ENCODE peak calls at places on chromosomes 5 and 9, in four cellular contexts. One of them, this sample, is unnamed.

GRCh38 chr9:9399982-9400381 is 1212.8 kb downstream of the PTPRD start:
- DNase-seq in activated CD4-positive, CD25-positive, alpha-beta regulatory T cell: no peak
- DNase-seq in stimulated activated CD4-positive, alpha-beta T cell treated with anti-CD3 and anti-CD28 coated beads, Interleukin-2, amount 100 ng/mL, for 48 hours: no peak
- DNase-seq in NCI-H187 treated with DMSO at 0.1 percent for 48 hours: no peak
- DNase-seq in this sample: no peak

GRCh38 chr9:100479820-100480219 is 6.9 kb downstream of the TMEFF1 start:
- DNase-seq in NCI-H187 treated with DMSO at 0.1 percent for 48 hours: no peak
- DNase-seq in stimulated activated CD4-positive, alpha-beta T cell treated with anti-CD3 and anti-CD28 coated beads, Interleukin-2, amount 100 ng/mL, for 48 hours: no peak
- DNase-seq in activated CD4-positive, CD25-positive, alpha-beta regulatory T cell: no peak
- DNase-seq in this sample: no peak

GRCh38 chr5:149363345-149363744 is 5.5 kb downstream of the PCYOX1L start:
- DNase-seq in stimulated activated CD4-positive, alpha-beta T cell treated with anti-CD3 and anti-CD28 coated beads, Interleukin-2, amount 100 ng/mL, for 48 hours: no peak
- DNase-seq in activated CD4-positive, CD25-positive, alpha-beta regulatory T cell: no peak
- DNase-seq in NCI-H187 treated with DMSO at 0.1 percent for 48 hours: no peak
- DNase-seq in this sample: no peak

GRCh38 chr5:107869459-107870115 is 198.8 kb upstream of the EFNA5 start:
- DNase-seq in stimulated activated CD4-positive, alpha-beta T cell treated with anti-CD3 and anti-CD28 coated beads, Interleukin-2, amount 100 ng/mL, for 48 hours: no peak
- DNase-seq in activated CD4-positive, CD25-positive, alpha-beta regulatory T cell: no peak
- DNase-seq in NCI-H187 treated with DMSO at 0.1 percent for 48 hours: no peak
- DNase-seq in this sample: peak

GRCh38 chr9:79581388-79581787 is 9.6 kb downstream of the TLE4 start:
- DNase-seq in NCI-H187 treated with DMSO at 0.1 percent for 48 hours: no peak
- DNase-seq in activated CD4-positive, CD25-positive, alpha-beta regulatory T cell: no peak
- DNase-seq in stimulated activated CD4-positive, alpha-beta T cell treated with anti-CD3 and anti-CD28 coated beads, Interleukin-2, amount 100 ng/mL, for 48 hours: no peak
- DNase-seq in this sample: peak

GRCh38 chr9:74556685-74557084 is 59.5 kb downstream of the RORB start:
- DNase-seq in activated CD4-positive, CD25-positive, alpha-beta regulatory T cell: no peak
- DNase-seq in stimulated activated CD4-positive, alpha-beta T cell treated with anti-CD3 and anti-CD28 coated beads, Interleukin-2, amount 100 ng/mL, for 48 hours: no peak
- DNase-seq in NCI-H187 treated with DMSO at 0.1 percent for 48 hours: no peak
- DNase-seq in this sample: peak

GRCh38 chr5:81749562-81750307 is 1.2 kb downstream of the SSBP2 start:
- DNase-seq in NCI-H187 treated with DMSO at 0.1 percent for 48 hours: no peak
- DNase-seq in activated CD4-positive, CD25-positive, alpha-beta regulatory T cell: peak
- DNase-seq in stimulated activated CD4-positive, alpha-beta T cell treated with anti-CD3 and anti-CD28 coated beads, Interleukin-2, amount 100 ng/mL, for 48 hours: peak
- DNase-seq in this sample: no peak

GRCh38 chr5:171770153-171770552 is 15.5 kb upstream of the SMIM23 start:
- DNase-seq in NCI-H187 treated with DMSO at 0.1 percent for 48 hours: no peak
- DNase-seq in activated CD4-positive, CD25-positive, alpha-beta regulatory T cell: no peak
- DNase-seq in stimulated activated CD4-positive, alpha-beta T cell treated with anti-CD3 and anti-CD28 coated beads, Interleukin-2, amount 100 ng/mL, for 48 hours: no peak
- DNase-seq in this sample: no peak

GRCh38 chr9:1947438-1947837 is 67.7 kb upstream of the SMARCA2 start:
- DNase-seq in NCI-H187 treated with DMSO at 0.1 percent for 48 hours: no peak
- DNase-seq in stimulated activated CD4-positive, alpha-beta T cell treated with anti-CD3 and anti-CD28 coated beads, Interleukin-2, amount 100 ng/mL, for 48 hours: no peak
- DNase-seq in activated CD4-positive, CD25-positive, alpha-beta regulatory T cell: no peak
- DNase-seq in this sample: no peak

GRCh38 chr9:93096131-93096802 is at the start of gene CARD19:
- DNase-seq in activated CD4-positive, CD25-positive, alpha-beta regulatory T cell: no peak
- DNase-seq in NCI-H187 treated with DMSO at 0.1 percent for 48 hours: no peak
- DNase-seq in stimulated activated CD4-positive, alpha-beta T cell treated with anti-CD3 and anti-CD28 coated beads, Interleukin-2, amount 100 ng/mL, for 48 hours: no peak
- DNase-seq in this sample: no peak

GRCh38 chr5:168072665-168073064 is 218.8 kb upstream of the WWC1 start:
- DNase-seq in stimulated activated CD4-positive, alpha-beta T cell treated with anti-CD3 and anti-CD28 coated beads, Interleukin-2, amount 100 ng/mL, for 48 hours: no peak
- DNase-seq in activated CD4-positive, CD25-positive, alpha-beta regulatory T cell: no peak
- DNase-seq in NCI-H187 treated with DMSO at 0.1 percent for 48 hours: no peak
- DNase-seq in this sample: no peak

GRCh38 chr5:91311168-91311696 is 71.9 kb downstream of the ARRDC3 start:
- DNase-seq in stimulated activated CD4-positive, alpha-beta T cell treated with anti-CD3 and anti-CD28 coated beads, Interleukin-2, amount 100 ng/mL, for 48 hours: no peak
- DNase-seq in NCI-H187 treated with DMSO at 0.1 percent for 48 hours: no peak
- DNase-seq in activated CD4-positive, CD25-positive, alpha-beta regulatory T cell: no peak
- DNase-seq in this sample: no peak

GRCh38 chr5:13569088-13569715 is 375.3 kb downstream of the DNAH5 start:
- DNase-seq in NCI-H187 treated with DMSO at 0.1 percent for 48 hours: no peak
- DNase-seq in stimulated activated CD4-positive, alpha-beta T cell treated with anti-CD3 and anti-CD28 coated beads, Interleukin-2, amount 100 ng/mL, for 48 hours: no peak
- DNase-seq in activated CD4-positive, CD25-positive, alpha-beta regulatory T cell: no peak
- DNase-seq in this sample: no peak

GRCh38 chr5:150122158-150122510 is 33.5 kb downstream of the PDGFRB start:
- DNase-seq in NCI-H187 treated with DMSO at 0.1 percent for 48 hours: no peak
- DNase-seq in stimulated activated CD4-positive, alpha-beta T cell treated with anti-CD3 and anti-CD28 coated beads, Interleukin-2, amount 100 ng/mL, for 48 hours: peak
- DNase-seq in activated CD4-positive, CD25-positive, alpha-beta regulatory T cell: no peak
- DNase-seq in this sample: no peak

GRCh38 chr9:88230612-88231011 is 92.3 kb upstream of the SPATA31C2 start:
- DNase-seq in NCI-H187 treated with DMSO at 0.1 percent for 48 hours: no peak
- DNase-seq in activated CD4-positive, CD25-positive, alpha-beta regulatory T cell: no peak
- DNase-seq in stimulated activated CD4-positive, alpha-beta T cell treated with anti-CD3 and anti-CD28 coated beads, Interleukin-2, amount 100 ng/mL, for 48 hours: no peak
- DNase-seq in this sample: peak

GRCh38 chr5:159212667-159213462 is 3.5 kb upstream of the RNF145 start:
- DNase-seq in NCI-H187 treated with DMSO at 0.1 percent for 48 hours: no peak
- DNase-seq in stimulated activated CD4-positive, alpha-beta T cell treated with anti-CD3 and anti-CD28 coated beads, Interleukin-2, amount 100 ng/mL, for 48 hours: no peak
- DNase-seq in activated CD4-positive, CD25-positive, alpha-beta regulatory T cell: no peak
- DNase-seq in this sample: no peak

GRCh38 chr9:71819115-71819739 is 50.9 kb upstream of the CEMIP2 start:
- DNase-seq in activated CD4-positive, CD25-positive, alpha-beta regulatory T cell: peak
- DNase-seq in stimulated activated CD4-positive, alpha-beta T cell treated with anti-CD3 and anti-CD28 coated beads, Interleukin-2, amount 100 ng/mL, for 48 hours: peak
- DNase-seq in NCI-H187 treated with DMSO at 0.1 percent for 48 hours: no peak
- DNase-seq in this sample: peak

GRCh38 chr5:28164568-28164967 is 1126.2 kb upstream of the CDH9 start:
- DNase-seq in NCI-H187 treated with DMSO at 0.1 percent for 48 hours: no peak
- DNase-seq in stimulated activated CD4-positive, alpha-beta T cell treated with anti-CD3 and anti-CD28 coated beads, Interleukin-2, amount 100 ng/mL, for 48 hours: no peak
- DNase-seq in activated CD4-positive, CD25-positive, alpha-beta regulatory T cell: no peak
- DNase-seq in this sample: no peak

GRCh38 chr5:176644878-176645670 is 2.2 kb upstream of the TSPAN17 start:
- DNase-seq in activated CD4-positive, CD25-positive, alpha-beta regulatory T cell: no peak
- DNase-seq in NCI-H187 treated with DMSO at 0.1 percent for 48 hours: no peak
- DNase-seq in stimulated activated CD4-positive, alpha-beta T cell treated with anti-CD3 and anti-CD28 coated beads, Interleukin-2, amount 100 ng/mL, for 48 hours: no peak
- DNase-seq in this sample: no peak

GRCh38 chr5:16975950-16976624 is 40.0 kb upstream of the MYO10 start:
- DNase-seq in NCI-H187 treated with DMSO at 0.1 percent for 48 hours: no peak
- DNase-seq in stimulated activated CD4-positive, alpha-beta T cell treated with anti-CD3 and anti-CD28 coated beads, Interleukin-2, amount 100 ng/mL, for 48 hours: no peak
- DNase-seq in activated CD4-positive, CD25-positive, alpha-beta regulatory T cell: no peak
- DNase-seq in this sample: peak

GRCh38 chr9:136061405-136061804 is 33.7 kb downstream of the NACC2 start:
- DNase-seq in activated CD4-positive, CD25-positive, alpha-beta regulatory T cell: no peak
- DNase-seq in stimulated activated CD4-positive, alpha-beta T cell treated with anti-CD3 and anti-CD28 coated beads, Interleukin-2, amount 100 ng/mL, for 48 hours: no peak
- DNase-seq in NCI-H187 treated with DMSO at 0.1 percent for 48 hours: no peak
- DNase-seq in this sample: no peak

GRCh38 chr5:142281012-142281374 is 43.8 kb downstream of the SPRY4 start:
- DNase-seq in activated CD4-positive, CD25-positive, alpha-beta regulatory T cell: no peak
- DNase-seq in stimulated activated CD4-positive, alpha-beta T cell treated with anti-CD3 and anti-CD28 coated beads, Interleukin-2, amount 100 ng/mL, for 48 hours: no peak
- DNase-seq in NCI-H187 treated with DMSO at 0.1 percent for 48 hours: no peak
- DNase-seq in this sample: no peak

GRCh38 chr5:29367176-29367833 is 1826.2 kb upstream of the CDH6 start:
- DNase-seq in activated CD4-positive, CD25-positive, alpha-beta regulatory T cell: no peak
- DNase-seq in stimulated activated CD4-positive, alpha-beta T cell treated with anti-CD3 and anti-CD28 coated beads, Interleukin-2, amount 100 ng/mL, for 48 hours: no peak
- DNase-seq in NCI-H187 treated with DMSO at 0.1 percent for 48 hours: no peak
- DNase-seq in this sample: no peak

GRCh38 chr5:9605459-9605858 is 24.7 kb downstream of the TAS2R1 start:
- DNase-seq in NCI-H187 treated with DMSO at 0.1 percent for 48 hours: no peak
- DNase-seq in activated CD4-positive, CD25-positive, alpha-beta regulatory T cell: no peak
- DNase-seq in stimulated activated CD4-positive, alpha-beta T cell treated with anti-CD3 and anti-CD28 coated beads, Interleukin-2, amount 100 ng/mL, for 48 hours: no peak
- DNase-seq in this sample: no peak

GRCh38 chr9:91159664-91160121 is 202.0 kb downstream of the AUH start:
- DNase-seq in NCI-H187 treated with DMSO at 0.1 percent for 48 hours: no peak
- DNase-seq in stimulated activated CD4-positive, alpha-beta T cell treated with anti-CD3 and anti-CD28 coated beads, Interleukin-2, amount 100 ng/mL, for 48 hours: no peak
- DNase-seq in activated CD4-positive, CD25-positive, alpha-beta regulatory T cell: no peak
- DNase-seq in this sample: no peak

GRCh38 chr5:111932207-111932606 is 175.2 kb upstream of the NREP start:
- DNase-seq in stimulated activated CD4-positive, alpha-beta T cell treated with anti-CD3 and anti-CD28 coated beads, Interleukin-2, amount 100 ng/mL, for 48 hours: no peak
- DNase-seq in NCI-H187 treated with DMSO at 0.1 percent for 48 hours: no peak
- DNase-seq in activated CD4-positive, CD25-positive, alpha-beta regulatory T cell: no peak
- DNase-seq in this sample: peak

GRCh38 chr5:149205625-149206523 is 64.6 kb downstream of the ABLIM3 start:
- DNase-seq in NCI-H187 treated with DMSO at 0.1 percent for 48 hours: no peak
- DNase-seq in stimulated activated CD4-positive, alpha-beta T cell treated with anti-CD3 and anti-CD28 coated beads, Interleukin-2, amount 100 ng/mL, for 48 hours: no peak
- DNase-seq in activated CD4-positive, CD25-positive, alpha-beta regulatory T cell: no peak
- DNase-seq in this sample: peak

GRCh38 chr9:107425110-107426025 is 64.2 kb downstream of the KLF4 start:
- DNase-seq in NCI-H187 treated with DMSO at 0.1 percent for 48 hours: no peak
- DNase-seq in activated CD4-positive, CD25-positive, alpha-beta regulatory T cell: peak
- DNase-seq in stimulated activated CD4-positive, alpha-beta T cell treated with anti-CD3 and anti-CD28 coated beads, Interleukin-2, amount 100 ng/mL, for 48 hours: peak
- DNase-seq in this sample: peak

GRCh38 chr9:21015122-21015815 is 16.2 kb downstream of the HACD4 start:
- DNase-seq in activated CD4-positive, CD25-positive, alpha-beta regulatory T cell: no peak
- DNase-seq in stimulated activated CD4-positive, alpha-beta T cell treated with anti-CD3 and anti-CD28 coated beads, Interleukin-2, amount 100 ng/mL, for 48 hours: no peak
- DNase-seq in NCI-H187 treated with DMSO at 0.1 percent for 48 hours: no peak
- DNase-seq in this sample: peak

GRCh38 chr5:149471406-149472183 is 79.6 kb downstream of the CSNK1A1 start:
- DNase-seq in NCI-H187 treated with DMSO at 0.1 percent for 48 hours: no peak
- DNase-seq in stimulated activated CD4-positive, alpha-beta T cell treated with anti-CD3 and anti-CD28 coated beads, Interleukin-2, amount 100 ng/mL, for 48 hours: no peak
- DNase-seq in activated CD4-positive, CD25-positive, alpha-beta regulatory T cell: no peak
- DNase-seq in this sample: peak

GRCh38 chr9:110125207-110125751 is 82.7 kb downstream of the C9orf152 start:
- DNase-seq in stimulated activated CD4-positive, alpha-beta T cell treated with anti-CD3 and anti-CD28 coated beads, Interleukin-2, amount 100 ng/mL, for 48 hours: no peak
- DNase-seq in activated CD4-positive, CD25-positive, alpha-beta regulatory T cell: no peak
- DNase-seq in NCI-H187 treated with DMSO at 0.1 percent for 48 hours: no peak
- DNase-seq in this sample: peak

GRCh38 chr5:65799857-65800256 is 77.9 kb downstream of the NLN start:
- DNase-seq in activated CD4-positive, CD25-positive, alpha-beta regulatory T cell: no peak
- DNase-seq in stimulated activated CD4-positive, alpha-beta T cell treated with anti-CD3 and anti-CD28 coated beads, Interleukin-2, amount 100 ng/mL, for 48 hours: no peak
- DNase-seq in NCI-H187 treated with DMSO at 0.1 percent for 48 hours: no peak
- DNase-seq in this sample: no peak

GRCh38 chr9:76530458-76531100 is 71.6 kb downstream of the GCNT1 start:
- DNase-seq in activated CD4-positive, CD25-positive, alpha-beta regulatory T cell: no peak
- DNase-seq in NCI-H187 treated with DMSO at 0.1 percent for 48 hours: no peak
- DNase-seq in stimulated activated CD4-positive, alpha-beta T cell treated with anti-CD3 and anti-CD28 coated beads, Interleukin-2, amount 100 ng/mL, for 48 hours: no peak
- DNase-seq in this sample: peak

GRCh38 chr9:136991993-136992818 is at the start of gene PAXX:
- DNase-seq in NCI-H187 treated with DMSO at 0.1 percent for 48 hours: peak
- DNase-seq in activated CD4-positive, CD25-positive, alpha-beta regulatory T cell: peak
- DNase-seq in stimulated activated CD4-positive, alpha-beta T cell treated with anti-CD3 and anti-CD28 coated beads, Interleukin-2, amount 100 ng/mL, for 48 hours: peak
- DNase-seq in this sample: peak

GRCh38 chr5:36458746-36459145 is 147.7 kb upstream of the SLC1A3 start:
- DNase-seq in stimulated activated CD4-positive, alpha-beta T cell treated with anti-CD3 and anti-CD28 coated beads, Interleukin-2, amount 100 ng/mL, for 48 hours: no peak
- DNase-seq in NCI-H187 treated with DMSO at 0.1 percent for 48 hours: no peak
- DNase-seq in activated CD4-positive, CD25-positive, alpha-beta regulatory T cell: no peak
- DNase-seq in this sample: no peak

GRCh38 chr5:39599721-39600431 is 175.1 kb upstream of the DAB2 start:
- DNase-seq in activated CD4-positive, CD25-positive, alpha-beta regulatory T cell: no peak
- DNase-seq in stimulated activated CD4-positive, alpha-beta T cell treated with anti-CD3 and anti-CD28 coated beads, Interleukin-2, amount 100 ng/mL, for 48 hours: no peak
- DNase-seq in NCI-H187 treated with DMSO at 0.1 percent for 48 hours: no peak
- DNase-seq in this sample: peak

GRCh38 chr5:113265190-113265589 is 169.6 kb downstream of the TSSK1B start:
- DNase-seq in stimulated activated CD4-positive, alpha-beta T cell treated with anti-CD3 and anti-CD28 coated beads, Interleukin-2, amount 100 ng/mL, for 48 hours: no peak
- DNase-seq in NCI-H187 treated with DMSO at 0.1 percent for 48 hours: no peak
- DNase-seq in activated CD4-positive, CD25-positive, alpha-beta regulatory T cell: no peak
- DNase-seq in this sample: no peak

GRCh38 chr5:93899026-93899600 is 157.7 kb upstream of the POU5F2 start:
- DNase-seq in activated CD4-positive, CD25-positive, alpha-beta regulatory T cell: no peak
- DNase-seq in NCI-H187 treated with DMSO at 0.1 percent for 48 hours: no peak
- DNase-seq in stimulated activated CD4-positive, alpha-beta T cell treated with anti-CD3 and anti-CD28 coated beads, Interleukin-2, amount 100 ng/mL, for 48 hours: no peak
- DNase-seq in this sample: peak